ENCODE peak calls at places on chromosomes 1 and 21, in nine cellular contexts. One of them, this sample, is unnamed.
A peak's percentile ranks its signal among the peaks of the same experiment; 100 is the strongest.

GRCh38 chr1:167145965-167146364 is 52.1 kb downstream of the STYXL2 start:
- DNase-seq in nephron progenitor cell: no peak
- DNase-seq in fibroblast of lung: no peak
- DNase-seq in epithelial cell of esophagus: peak; percentile 68
- DNase-seq in WTC11: no peak
- DNase-seq in endothelial cell of umbilical vein: no peak
- DNase-seq in cardiac fibroblast: no peak
- DNase-seq in neural crest cell: no peak
- DNase-seq in tibial nerve: no peak
- DNase-seq in this sample: no peak

GRCh38 chr1:91804546-91805023 is 81.4 kb downstream of the TGFBR3 start:
- DNase-seq in nephron progenitor cell: no peak
- DNase-seq in fibroblast of lung: peak; percentile 62
- DNase-seq in epithelial cell of esophagus: peak; percentile 81
- DNase-seq in WTC11: no peak
- DNase-seq in endothelial cell of umbilical vein: no peak
- DNase-seq in cardiac fibroblast: peak; percentile 72
- DNase-seq in neural crest cell: no peak
- DNase-seq in tibial nerve: no peak
- DNase-seq in this sample: no peak

GRCh38 chr1:201751872-201752271 is 77.1 kb upstream of the IPO9 start:
- DNase-seq in nephron progenitor cell: peak; percentile 46
- DNase-seq in fibroblast of lung: peak; percentile 67
- DNase-seq in epithelial cell of esophagus: no peak
- DNase-seq in WTC11: no peak
- DNase-seq in endothelial cell of umbilical vein: peak; percentile 26
- DNase-seq in cardiac fibroblast: peak; percentile 66
- DNase-seq in neural crest cell: peak; percentile 41
- DNase-seq in tibial nerve: no peak
- DNase-seq in this sample: no peak

GRCh38 chr1:25724986-25725385 is 75.0 kb upstream of the SELENON start:
- DNase-seq in nephron progenitor cell: no peak
- DNase-seq in fibroblast of lung: no peak
- DNase-seq in epithelial cell of esophagus: no peak
- DNase-seq in WTC11: no peak
- DNase-seq in endothelial cell of umbilical vein: no peak
- DNase-seq in cardiac fibroblast: no peak
- DNase-seq in neural crest cell: no peak
- DNase-seq in tibial nerve: no peak
- DNase-seq in this sample: no peak

GRCh38 chr1:172466795-172467407 is 23.0 kb upstream of the PIGC start:
- DNase-seq in nephron progenitor cell: no peak
- DNase-seq in fibroblast of lung: no peak
- DNase-seq in epithelial cell of esophagus: peak; percentile 82
- DNase-seq in WTC11: no peak
- DNase-seq in endothelial cell of umbilical vein: no peak
- DNase-seq in cardiac fibroblast: peak; percentile 22
- DNase-seq in neural crest cell: no peak
- DNase-seq in tibial nerve: no peak
- DNase-seq in this sample: no peak

GRCh38 chr1:97906567-97907228 is 14.1 kb downstream of the DPYD start:
- DNase-seq in nephron progenitor cell: no peak
- DNase-seq in fibroblast of lung: peak; percentile 92
- DNase-seq in epithelial cell of esophagus: peak; percentile 59
- DNase-seq in WTC11: no peak
- DNase-seq in endothelial cell of umbilical vein: peak; percentile 88
- DNase-seq in cardiac fibroblast: peak; percentile 95
- DNase-seq in neural crest cell: no peak
- DNase-seq in tibial nerve: no peak
- DNase-seq in this sample: no peak

GRCh38 chr1:226890331-226891108 is 20.1 kb downstream of the PSEN2 start:
- DNase-seq in nephron progenitor cell: no peak
- DNase-seq in fibroblast of lung: no peak
- DNase-seq in epithelial cell of esophagus: no peak
- DNase-seq in WTC11: no peak
- DNase-seq in endothelial cell of umbilical vein: no peak
- DNase-seq in cardiac fibroblast: no peak
- DNase-seq in neural crest cell: no peak
- DNase-seq in tibial nerve: no peak
- DNase-seq in this sample: no peak

GRCh38 chr1:164586619-164587018 is 27.6 kb downstream of the PBX1 start:
- DNase-seq in nephron progenitor cell: no peak
- DNase-seq in fibroblast of lung: no peak
- DNase-seq in epithelial cell of esophagus: no peak
- DNase-seq in WTC11: no peak
- DNase-seq in endothelial cell of umbilical vein: no peak
- DNase-seq in cardiac fibroblast: no peak
- DNase-seq in neural crest cell: no peak
- DNase-seq in tibial nerve: no peak
- DNase-seq in this sample: no peak

GRCh38 chr1:23927097-23927496 is 13.9 kb upstream of the CNR2 start:
- DNase-seq in nephron progenitor cell: no peak
- DNase-seq in fibroblast of lung: no peak
- DNase-seq in epithelial cell of esophagus: no peak
- DNase-seq in WTC11: no peak
- DNase-seq in endothelial cell of umbilical vein: no peak
- DNase-seq in cardiac fibroblast: no peak
- DNase-seq in neural crest cell: no peak
- DNase-seq in tibial nerve: no peak
- DNase-seq in this sample: no peak

GRCh38 chr1:177119311-177119710 is 45.2 kb downstream of the ASTN1 start:
- DNase-seq in nephron progenitor cell: no peak
- DNase-seq in fibroblast of lung: no peak
- DNase-seq in epithelial cell of esophagus: no peak
- DNase-seq in WTC11: no peak
- DNase-seq in endothelial cell of umbilical vein: no peak
- DNase-seq in cardiac fibroblast: no peak
- DNase-seq in neural crest cell: no peak
- DNase-seq in tibial nerve: no peak
- DNase-seq in this sample: no peak

GRCh38 chr1:25797939-25798338 is 2.1 kb upstream of the SELENON start:
- DNase-seq in nephron progenitor cell: peak; percentile 52
- DNase-seq in fibroblast of lung: no peak
- DNase-seq in epithelial cell of esophagus: peak; percentile 59
- DNase-seq in WTC11: peak; percentile 81
- DNase-seq in endothelial cell of umbilical vein: no peak
- DNase-seq in cardiac fibroblast: peak; percentile 42
- DNase-seq in neural crest cell: peak; percentile 42
- DNase-seq in tibial nerve: no peak
- DNase-seq in this sample: no peak

GRCh38 chr1:36739703-36740289 is 257.1 kb upstream of the CSF3R start:
- DNase-seq in nephron progenitor cell: no peak
- DNase-seq in fibroblast of lung: no peak
- DNase-seq in epithelial cell of esophagus: no peak
- DNase-seq in WTC11: no peak
- DNase-seq in endothelial cell of umbilical vein: no peak
- DNase-seq in cardiac fibroblast: no peak
- DNase-seq in neural crest cell: no peak
- DNase-seq in tibial nerve: no peak
- DNase-seq in this sample: no peak

GRCh38 chr21:46401186-46401910 is 57.3 kb upstream of the DIP2A start:
- DNase-seq in nephron progenitor cell: no peak
- DNase-seq in fibroblast of lung: no peak
- DNase-seq in epithelial cell of esophagus: no peak
- DNase-seq in WTC11: no peak
- DNase-seq in endothelial cell of umbilical vein: no peak
- DNase-seq in cardiac fibroblast: no peak
- DNase-seq in neural crest cell: no peak
- DNase-seq in tibial nerve: no peak
- DNase-seq in this sample: no peak

GRCh38 chr21:46399686-46400085 is 59.0 kb upstream of the DIP2A start:
- DNase-seq in nephron progenitor cell: no peak
- DNase-seq in fibroblast of lung: no peak
- DNase-seq in epithelial cell of esophagus: peak; percentile 36
- DNase-seq in WTC11: no peak
- DNase-seq in endothelial cell of umbilical vein: no peak
- DNase-seq in cardiac fibroblast: no peak
- DNase-seq in neural crest cell: no peak
- DNase-seq in tibial nerve: no peak
- DNase-seq in this sample: no peak

GRCh38 chr21:46404306-46404705 is 54.4 kb upstream of the DIP2A start:
- DNase-seq in nephron progenitor cell: no peak
- DNase-seq in fibroblast of lung: no peak
- DNase-seq in epithelial cell of esophagus: no peak
- DNase-seq in WTC11: no peak
- DNase-seq in endothelial cell of umbilical vein: no peak
- DNase-seq in cardiac fibroblast: no peak
- DNase-seq in neural crest cell: no peak
- DNase-seq in tibial nerve: no peak
- DNase-seq in this sample: no peak

GRCh38 chr21:46399129-46399528 is 59.6 kb upstream of the DIP2A start:
- DNase-seq in nephron progenitor cell: no peak
- DNase-seq in fibroblast of lung: no peak
- DNase-seq in epithelial cell of esophagus: no peak
- DNase-seq in WTC11: no peak
- DNase-seq in endothelial cell of umbilical vein: no peak
- DNase-seq in cardiac fibroblast: no peak
- DNase-seq in neural crest cell: no peak
- DNase-seq in tibial nerve: no peak
- DNase-seq in this sample: no peak

DNA sequence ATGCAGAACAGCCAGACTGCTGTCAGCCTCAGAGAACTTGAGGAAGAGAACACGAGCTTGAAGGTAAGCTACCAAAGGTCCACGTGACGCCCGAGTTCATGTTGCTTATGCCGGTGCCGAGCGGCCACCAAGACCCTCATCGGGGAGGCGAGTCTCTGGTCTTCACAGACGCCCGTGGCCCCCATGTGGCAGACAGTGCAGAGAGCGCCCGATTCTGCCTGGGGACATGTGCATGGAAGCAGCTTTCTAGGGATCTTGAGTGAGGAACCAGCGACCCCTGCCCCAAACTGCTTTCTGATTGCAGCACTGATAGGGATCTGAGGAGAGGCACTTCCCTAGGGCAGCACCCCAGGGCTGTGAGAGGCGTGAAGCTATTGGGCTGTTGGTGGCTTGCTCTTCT is 56.3 kb upstream of the DIP2A start:
- DNase-seq in nephron progenitor cell: no peak
- DNase-seq in fibroblast of lung: no peak
- DNase-seq in epithelial cell of esophagus: no peak
- DNase-seq in WTC11: no peak
- DNase-seq in endothelial cell of umbilical vein: no peak
- DNase-seq in cardiac fibroblast: no peak
- DNase-seq in neural crest cell: no peak
- DNase-seq in tibial nerve: no peak
- DNase-seq in this sample: no peak
- TF ChIP-seq CTCF in nephron progenitor cell: no peak
- TF ChIP-seq CTCF in fibroblast of lung: no peak
- TF ChIP-seq CTCF in epithelial cell of esophagus: no peak
- TF ChIP-seq CTCF in WTC11: no peak
- TF ChIP-seq CTCF in endothelial cell of umbilical vein: no peak
- TF ChIP-seq CTCF in cardiac fibroblast: no peak
- TF ChIP-seq CTCF in neural crest cell: no peak
- TF ChIP-seq CTCF in tibial nerve: no peak
- TF ChIP-seq CTCF in this sample: no peak

DNA sequence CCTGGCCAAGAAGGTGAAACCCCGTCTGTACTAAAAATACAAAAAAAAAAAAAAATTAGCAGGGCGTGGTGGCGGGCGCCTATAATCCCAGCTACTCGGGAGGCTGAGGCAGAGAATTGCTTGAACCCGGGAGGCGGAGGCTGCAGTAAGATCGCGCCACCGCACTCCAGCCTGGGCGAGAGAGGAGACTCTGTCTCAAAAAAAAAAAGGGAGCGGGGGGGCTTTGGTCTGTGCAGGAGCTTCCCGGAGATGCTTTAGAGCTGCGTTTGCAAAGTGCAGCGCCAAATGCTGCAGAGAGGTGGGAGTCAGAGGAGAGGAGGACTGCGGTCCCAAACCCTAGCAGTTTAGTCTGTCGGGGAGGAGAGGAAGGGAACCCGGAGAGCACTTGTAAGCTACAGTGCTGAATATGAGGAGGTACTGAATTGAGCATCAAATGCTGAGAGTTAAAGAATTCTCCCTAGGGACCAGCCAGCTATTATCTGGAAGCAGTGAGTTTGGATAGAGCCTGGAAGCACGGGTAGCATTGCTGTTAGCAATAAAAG is 569 bp downstream of the FALEC start:
- DNase-seq in nephron progenitor cell: peak; percentile 26
- DNase-seq in fibroblast of lung: no peak
- DNase-seq in epithelial cell of esophagus: no peak
- DNase-seq in WTC11: no peak
- DNase-seq in endothelial cell of umbilical vein: peak; percentile 23
- DNase-seq in cardiac fibroblast: peak; percentile 22
- DNase-seq in neural crest cell: no peak
- DNase-seq in tibial nerve: no peak
- DNase-seq in this sample: no peak
- TF ChIP-seq CTCF in nephron progenitor cell: no peak
- TF ChIP-seq CTCF in fibroblast of lung: peak; percentile 6
- TF ChIP-seq CTCF in epithelial cell of esophagus: no peak
- TF ChIP-seq CTCF in WTC11: no peak
- TF ChIP-seq CTCF in endothelial cell of umbilical vein: no peak
- TF ChIP-seq CTCF in cardiac fibroblast: peak; percentile 7
- TF ChIP-seq CTCF in neural crest cell: peak; percentile 20
- TF ChIP-seq CTCF in tibial nerve: no peak
- TF ChIP-seq CTCF in this sample: no peak

GRCh38 chr1:145689922-145690321 is 17.2 kb downstream of the PDZK1 start:
- DNase-seq in nephron progenitor cell: no peak
- DNase-seq in fibroblast of lung: no peak
- DNase-seq in epithelial cell of esophagus: peak; percentile 40
- DNase-seq in WTC11: no peak
- DNase-seq in endothelial cell of umbilical vein: no peak
- DNase-seq in cardiac fibroblast: no peak
- DNase-seq in neural crest cell: no peak
- DNase-seq in tibial nerve: no peak
- DNase-seq in this sample: no peak
- TF ChIP-seq CTCF in nephron progenitor cell: no peak
- TF ChIP-seq CTCF in fibroblast of lung: no peak
- TF ChIP-seq CTCF in epithelial cell of esophagus: no peak
- TF ChIP-seq CTCF in WTC11: no peak
- TF ChIP-seq CTCF in endothelial cell of umbilical vein: no peak
- TF ChIP-seq CTCF in cardiac fibroblast: no peak
- TF ChIP-seq CTCF in neural crest cell: no peak
- TF ChIP-seq CTCF in tibial nerve: no peak
- TF ChIP-seq CTCF in this sample: no peak

GRCh38 chr1:52402860-52403240 is 1.4 kb downstream of the ORC1 start:
- DNase-seq in nephron progenitor cell: no peak
- DNase-seq in fibroblast of lung: no peak
- DNase-seq in epithelial cell of esophagus: no peak
- DNase-seq in WTC11: no peak
- DNase-seq in endothelial cell of umbilical vein: no peak
- DNase-seq in cardiac fibroblast: no peak
- DNase-seq in neural crest cell: no peak
- DNase-seq in tibial nerve: no peak
- DNase-seq in this sample: no peak

GRCh38 chr1:52400131-52400530 is 4.1 kb downstream of the ORC1 start:
- DNase-seq in nephron progenitor cell: no peak
- DNase-seq in fibroblast of lung: no peak
- DNase-seq in epithelial cell of esophagus: peak; percentile 72
- DNase-seq in WTC11: no peak
- DNase-seq in endothelial cell of umbilical vein: no peak
- DNase-seq in cardiac fibroblast: peak; percentile 32
- DNase-seq in neural crest cell: no peak
- DNase-seq in tibial nerve: no peak
- DNase-seq in this sample: no peak

GRCh38 chr1:52403566-52404115 is 582 bp downstream of the ORC1 start:
- DNase-seq in nephron progenitor cell: peak; percentile 6
- DNase-seq in fibroblast of lung: peak; percentile 81
- DNase-seq in epithelial cell of esophagus: peak; percentile 87
- DNase-seq in WTC11: peak; percentile 51
- DNase-seq in endothelial cell of umbilical vein: peak; percentile 69
- DNase-seq in cardiac fibroblast: peak; percentile 89
- DNase-seq in neural crest cell: no peak
- DNase-seq in tibial nerve: no peak
- DNase-seq in this sample: no peak

GRCh38 chr1:52404116-52404974 is at the start of the genes ORC1 and PRPF38A:
- DNase-seq in nephron progenitor cell: peak; percentile 99
- DNase-seq in fibroblast of lung: peak; percentile 97
- DNase-seq in epithelial cell of esophagus: peak; percentile 98
- DNase-seq in WTC11: peak; percentile 98
- DNase-seq in endothelial cell of umbilical vein: peak; percentile 97
- DNase-seq in cardiac fibroblast: peak; percentile 98
- DNase-seq in neural crest cell: peak; percentile 96
- DNase-seq in tibial nerve: peak; percentile 98
- DNase-seq in this sample: peak; percentile 84

GRCh38 chr1:52404975-52405338 is 555 bp downstream of the PRPF38A start:
- DNase-seq in nephron progenitor cell: no peak
- DNase-seq in fibroblast of lung: no peak
- DNase-seq in epithelial cell of esophagus: no peak
- DNase-seq in WTC11: no peak
- DNase-seq in endothelial cell of umbilical vein: no peak
- DNase-seq in cardiac fibroblast: no peak
- DNase-seq in neural crest cell: no peak
- DNase-seq in tibial nerve: no peak
- DNase-seq in this sample: no peak
- TF ChIP-seq CTCF in nephron progenitor cell: no peak
- TF ChIP-seq CTCF in fibroblast of lung: no peak
- TF ChIP-seq CTCF in epithelial cell of esophagus: no peak
- TF ChIP-seq CTCF in WTC11: no peak
- TF ChIP-seq CTCF in endothelial cell of umbilical vein: no peak
- TF ChIP-seq CTCF in cardiac fibroblast: no peak
- TF ChIP-seq CTCF in neural crest cell: no peak
- TF ChIP-seq CTCF in tibial nerve: no peak
- TF ChIP-seq CTCF in this sample: no peak